ENCODE peak calls at places on chromosomes 12 and 14, in nine cellular contexts. B, X, K, P, C, J, I, Y and M are unnamed samples.

GRCh38 chr14:28707814-28708213 is 58.8 kb upstream of the FOXG1 start:
- DNase-seq in B (no peak), X (no peak), K (no peak), P (no peak), C (no peak), J (no peak), I (peak), Y (peak), M (no peak)

GRCh38 chr12:42892702-42893101 is 303.2 kb upstream of the PRICKLE1 start:
- DNase-seq in B (no peak), X (no peak), K (no peak), P (no peak), C (no peak), J (no peak), I (no peak), Y (no peak), M (no peak)

GRCh38 chr12:106342397-106343212 is 14.9 kb upstream of the POLR3B start:
- DNase-seq in B (no peak), X (peak), K (no peak), P (no peak), C (peak), J (peak), I (peak), Y (no peak), M (no peak)

GRCh38 chr14:90179809-90180779 is 76.3 kb upstream of the PSMC1 start:
- DNase-seq in B (no peak), X (no peak), K (no peak), P (no peak), C (no peak), J (no peak), I (no peak), Y (peak), M (no peak)

GRCh38 chr12:57049047-57049446 is 882 bp downstream of the MYO1A start:
- DNase-seq in B (no peak), X (no peak), K (no peak), P (no peak), C (no peak), J (no peak), I (no peak), Y (no peak), M (no peak)

GRCh38 chr12:92059976-92060375 is 85.7 kb downstream of the BTG1 start:
- DNase-seq in B (no peak), X (peak), K (no peak), P (no peak), C (no peak), J (no peak), I (peak), Y (no peak), M (no peak)

GRCh38 chr12:25995906-25996305 is 37.4 kb downstream of the RASSF8 start:
- DNase-seq in B (no peak), X (peak), K (no peak), P (no peak), C (peak), J (no peak), I (peak), Y (no peak), M (no peak)

GRCh38 chr12:74152370-74152769 is 385.3 kb upstream of the ATXN7L3B start:
- DNase-seq in B (no peak), X (no peak), K (no peak), P (no peak), C (no peak), J (no peak), I (no peak), Y (no peak), M (no peak)

GRCh38 chr12:53743277-53744129 is 8.3 kb downstream of the CISTR start:
- DNase-seq in B (peak), X (peak), K (peak), P (peak), C (peak), J (peak), I (peak), Y (peak), M (peak)

GRCh38 chr14:41521891-41522290 is 84.8 kb upstream of the LRFN5 start:
- DNase-seq in B (no peak), X (no peak), K (no peak), P (no peak), C (no peak), J (no peak), I (no peak), Y (no peak), M (peak)

GRCh38 chr12:53938276-53939140 is at the start of gene HOXC13:
- DNase-seq in B (no peak), X (peak), K (peak), P (no peak), C (peak), J (peak), I (peak), Y (no peak), M (no peak)

GRCh38 chr14:105070760-105071137 is 5.5 kb upstream of the GPR132 start:
- DNase-seq in B (peak), X (peak), K (no peak), P (no peak), C (peak), J (no peak), I (no peak), Y (no peak), M (no peak)

GRCh38 chr14:65003394-65003793 is 16.7 kb downstream of the FNTB start:
- DNase-seq in B (peak), X (no peak), K (no peak), P (no peak), C (no peak), J (no peak), I (no peak), Y (no peak), M (no peak)

GRCh38 chr12:78818487-78818886 is 46.1 kb upstream of the SYT1 start:
- DNase-seq in B (no peak), X (no peak), K (no peak), P (no peak), C (no peak), J (no peak), I (no peak), Y (peak), M (no peak)

GRCh38 chr12:64390275-64390851 is at the start of gene C12orf56:
- DNase-seq in B (no peak), X (peak), K (peak), P (no peak), C (peak), J (no peak), I (no peak), Y (no peak), M (peak)

GRCh38 chr12:65631621-65632111 is 192.6 kb upstream of the HMGA2 start:
- DNase-seq in B (no peak), X (peak), K (no peak), P (no peak), C (peak), J (no peak), I (peak), Y (peak), M (peak)

GRCh38 chr14:37172024-37172869 is at the start of gene SLC25A21:
- DNase-seq in B (no peak), X (peak), K (peak), P (no peak), C (peak), J (peak), I (peak), Y (peak), M (peak)

GRCh38 chr14:88856786-88857366 is 32.4 kb downstream of the TTC8 start:
- DNase-seq in B (no peak), X (no peak), K (no peak), P (no peak), C (no peak), J (no peak), I (no peak), Y (no peak), M (no peak)

GRCh38 chr12:93671044-93671443 is 6.1 kb upstream of the CRADD start:
- DNase-seq in B (no peak), X (no peak), K (no peak), P (no peak), C (no peak), J (no peak), I (no peak), Y (no peak), M (no peak)

GRCh38 chr12:91432079-91432478 is 249.5 kb upstream of the DCN start:
- DNase-seq in B (no peak), X (peak), K (no peak), P (no peak), C (no peak), J (no peak), I (peak), Y (no peak), M (no peak)

GRCh38 chr12:108966378-108967151 is 54.3 kb downstream of the SVOP start:
- DNase-seq in B (no peak), X (no peak), K (no peak), P (no peak), C (no peak), J (no peak), I (no peak), Y (no peak), M (no peak)

GRCh38 chr12:14952295-14952995 is 9.0 kb downstream of the ARHGDIB start:
- DNase-seq in B (peak), X (peak), K (no peak), P (no peak), C (peak), J (no peak), I (peak), Y (no peak), M (peak)

GRCh38 chr12:50520808-50521207 is 16.0 kb downstream of the DIP2B start:
- DNase-seq in B (no peak), X (no peak), K (no peak), P (no peak), C (no peak), J (no peak), I (no peak), Y (no peak), M (no peak)

GRCh38 chr14:95308073-95308472 is 11.6 kb downstream of the CLMN start:
- DNase-seq in B (no peak), X (no peak), K (no peak), P (no peak), C (no peak), J (no peak), I (no peak), Y (no peak), M (no peak)

GRCh38 chr14:105582639-105583038 is 56.3 kb downstream of the TMEM121 start:
- DNase-seq in B (peak), X (peak), K (no peak), P (no peak), C (no peak), J (no peak), I (no peak), Y (no peak), M (no peak)

GRCh38 chr12:26318661-26319068 is 123.3 kb downstream of the SSPN start:
- DNase-seq in B (peak), X (peak), K (no peak), P (no peak), C (peak), J (peak), I (peak), Y (peak), M (peak)

GRCh38 chr14:53338192-53338591 is 185.1 kb upstream of the DDHD1 start:
- DNase-seq in B (no peak), X (no peak), K (no peak), P (no peak), C (no peak), J (no peak), I (peak), Y (no peak), M (no peak)

GRCh38 chr12:85369365-85370154 is 89.5 kb downstream of the ALX1 start:
- DNase-seq in B (no peak), X (no peak), K (peak), P (no peak), C (no peak), J (no peak), I (no peak), Y (no peak), M (no peak)

GRCh38 chr14:24982472-24983155 is 67.3 kb downstream of the STXBP6 start:
- DNase-seq in B (no peak), X (peak), K (no peak), P (no peak), C (no peak), J (no peak), I (peak), Y (no peak), M (peak)

GRCh38 chr14:95431199-95432145 is 85.0 kb downstream of the SYNE3 start:
- DNase-seq in B (peak), X (peak), K (peak), P (no peak), C (peak), J (no peak), I (peak), Y (peak), M (peak)

GRCh38 chr14:69360438-69361108 is 37.5 kb downstream of the ERH start:
- DNase-seq in B (peak), X (no peak), K (no peak), P (no peak), C (no peak), J (no peak), I (peak), Y (no peak), M (no peak)

GRCh38 chr12:129607293-129607692 is 296.5 kb downstream of the TMEM132D start:
- DNase-seq in B (no peak), X (peak), K (no peak), P (no peak), C (peak), J (no peak), I (no peak), Y (no peak), M (no peak)

GRCh38 chr14:25431211-25432076 is 381.5 kb upstream of the STXBP6 start:
- DNase-seq in B (no peak), X (peak), K (peak), P (no peak), C (peak), J (no peak), I (no peak), Y (peak), M (peak)

GRCh38 chr12:37543966-37544668 is 772.5 kb upstream of the ALG10B start:
- DNase-seq in B (no peak), X (no peak), K (no peak), P (no peak), C (no peak), J (peak), I (no peak), Y (no peak), M (no peak)

GRCh38 chr14:57274551-57274950 is 5.8 kb downstream of the AP5M1 start:
- DNase-seq in B (no peak), X (no peak), K (no peak), P (no peak), C (no peak), J (no peak), I (no peak), Y (no peak), M (no peak)

GRCh38 chr12:1873531-1874149 is 44.8 kb downstream of the CACNA2D4 start:
- DNase-seq in B (no peak), X (no peak), K (no peak), P (peak), C (no peak), J (peak), I (no peak), Y (no peak), M (no peak)